ENCODE peak calls at places on chromosome 10, in eight cellular contexts. S is heart left ventricle, E is right cardiac atrium, F is SK-N-SH, K is gastrocnemius medialis, U is HepG2, Y is uterus, V is tibial nerve. D is an unnamed sample.

GRCh38 chr10:67017218-67017617 is 91.4 kb downstream of the LRRTM3 start:
- DNase-seq in S (no peak), E (no peak), F (no peak), K (no peak), U (no peak), Y (no peak), V (no peak), D (no peak)

GRCh38 chr10:72334196-72334831 is 20.4 kb downstream of the DNAJB12 start:
- DNase-seq in S (no peak), E (peak), F (peak), K (peak), U (no peak), Y (no peak), V (no peak), D (no peak)

GRCh38 chr10:17716161-17716560 is 35.8 kb upstream of the TMEM236 start:
- DNase-seq in S (no peak), E (no peak), F (no peak), K (no peak), U (no peak), Y (no peak), V (no peak), D (no peak)

GRCh38 chr10:103715430-103715829 is 139.9 kb downstream of the SH3PXD2A start:
- DNase-seq in S (no peak), E (peak), F (no peak), K (no peak), U (peak), Y (no peak), V (no peak), D (no peak)

GRCh38 chr10:132685121-132685891 is 100.6 kb downstream of the NKX6-2 start:
- DNase-seq in S (peak), E (peak), F (no peak), K (peak), U (peak), Y (no peak), V (peak), D (peak)

GRCh38 chr10:114709966-114710365 is 51.9 kb upstream of the ABLIM1 start:
- DNase-seq in S (no peak), E (no peak), F (no peak), K (no peak), U (no peak), Y (no peak), V (no peak), D (no peak)

GRCh38 chr10:3825244-3825643 is 40.2 kb upstream of the KLF6 start:
- DNase-seq in S (no peak), E (no peak), F (no peak), K (peak), U (peak), Y (no peak), V (no peak), D (no peak)

GRCh38 chr10:15715619-15716227 is 4.0 kb downstream of the ITGA8 start:
- DNase-seq in S (no peak), E (no peak), F (peak), K (no peak), U (no peak), Y (no peak), V (no peak), D (no peak)

GRCh38 chr10:132611986-132612385 is 74.4 kb downstream of the INPP5A start:
- DNase-seq in S (no peak), E (no peak), F (peak), K (no peak), U (no peak), Y (no peak), V (no peak), D (no peak)

GRCh38 chr10:5585517-5586222 is 60.9 kb downstream of the CALML3 start:
- DNase-seq in S (no peak), E (no peak), F (no peak), K (no peak), U (peak), Y (no peak), V (no peak), D (no peak)

GRCh38 chr10:3850999-3851937 is 66.3 kb upstream of the KLF6 start:
- DNase-seq in S (no peak), E (no peak), F (no peak), K (no peak), U (peak), Y (no peak), V (peak), D (no peak)

GRCh38 chr10:21174670-21175495 is 277.8 kb upstream of the NEBL start:
- DNase-seq in S (no peak), E (no peak), F (no peak), K (no peak), U (no peak), Y (no peak), V (no peak), D (no peak)

GRCh38 chr10:77082601-77083252 is 554.9 kb downstream of the KCNMA1 start:
- DNase-seq in S (no peak), E (no peak), F (no peak), K (no peak), U (no peak), Y (no peak), V (no peak), D (no peak)

GRCh38 chr10:77041636-77042258 is 595.9 kb downstream of the KCNMA1 start:
- DNase-seq in S (no peak), E (no peak), F (peak), K (no peak), U (no peak), Y (no peak), V (no peak), D (peak)

GRCh38 chr10:20399789-20400188 is 497.3 kb downstream of the NEBL start:
- DNase-seq in S (no peak), E (no peak), F (peak), K (no peak), U (no peak), Y (no peak), V (no peak), D (no peak)

GRCh38 chr10:14923972-14924371 is 29.9 kb downstream of the DCLRE1C start:
- DNase-seq in S (no peak), E (no peak), F (no peak), K (no peak), U (no peak), Y (no peak), V (no peak), D (no peak)

GRCh38 chr10:112491144-112491543 is 44.1 kb downstream of the VTI1A start:
- DNase-seq in S (no peak), E (no peak), F (no peak), K (no peak), U (no peak), Y (no peak), V (no peak), D (no peak)

GRCh38 chr10:127210936-127211335 is 14.5 kb upstream of the INSYN2A start:
- DNase-seq in S (no peak), E (no peak), F (no peak), K (no peak), U (no peak), Y (no peak), V (no peak), D (no peak)

GRCh38 chr10:83536426-83536825 is 602.9 kb upstream of the GHITM start:
- DNase-seq in S (no peak), E (no peak), F (no peak), K (no peak), U (no peak), Y (no peak), V (no peak), D (no peak)

GRCh38 chr10:115171392-115171960 is 78.3 kb downstream of the ATRNL1 start:
- DNase-seq in S (no peak), E (no peak), F (peak), K (no peak), U (no peak), Y (no peak), V (no peak), D (no peak)

GRCh38 chr10:78377362-78377761 is 343.7 kb downstream of the RPS24 start:
- DNase-seq in S (no peak), E (no peak), F (no peak), K (no peak), U (no peak), Y (no peak), V (no peak), D (no peak)

GRCh38 chr10:13831711-13832110 is 244.9 kb downstream of the PRPF18 start:
- DNase-seq in S (no peak), E (no peak), F (no peak), K (no peak), U (no peak), Y (no peak), V (no peak), D (no peak)

GRCh38 chr10:130137659-130138478 is 1.7 kb downstream of the GLRX3 start:
- DNase-seq in S (no peak), E (no peak), F (no peak), K (no peak), U (no peak), Y (no peak), V (no peak), D (no peak)

GRCh38 chr10:130137077-130137448 is 872 bp downstream of the GLRX3 start:
- DNase-seq in S (no peak), E (no peak), F (peak), K (no peak), U (peak), Y (no peak), V (no peak), D (no peak)

GRCh38 chr10:130136214-130137076 is at the start of gene GLRX3:
- DNase-seq in S (peak), E (peak), F (peak), K (peak), U (peak), Y (peak), V (peak), D (peak)

GRCh38 chr10:130140425-130140824 is 4.2 kb downstream of the GLRX3 start:
- DNase-seq in S (no peak), E (no peak), F (no peak), K (no peak), U (no peak), Y (no peak), V (no peak), D (no peak)

GRCh38 chr10:130138479-130138866 is 2.3 kb downstream of the GLRX3 start:
- DNase-seq in S (no peak), E (no peak), F (no peak), K (no peak), U (peak), Y (no peak), V (no peak), D (no peak)
- H3K27ac ChIP-seq in S (no peak), E (no peak), F (no peak), K (peak), U (peak), Y (no peak), V (no peak), D (no peak)

GRCh38 chr10:94363251-94363565 is 469 bp upstream of the NOC3L start:
- DNase-seq in S (no peak), E (no peak), F (no peak), K (no peak), U (no peak), Y (no peak), V (no peak), D (no peak)

GRCh38 chr10:94362360-94363250 is at the start of gene NOC3L:
- DNase-seq in S (peak), E (peak), F (peak), K (peak), U (peak), Y (peak), V (peak), D (peak)

GRCh38 chr10:94364480-94364879 is 1.7 kb upstream of the NOC3L start:
- DNase-seq in S (no peak), E (no peak), F (no peak), K (no peak), U (no peak), Y (no peak), V (no peak), D (no peak)

GRCh38 chr10:94358480-94358879 is 4.3 kb downstream of the NOC3L start:
- DNase-seq in S (no peak), E (no peak), F (no peak), K (no peak), U (peak), Y (no peak), V (no peak), D (no peak)

GRCh38 chr10:94361161-94361794 is 1.5 kb downstream of the NOC3L start:
- DNase-seq in S (no peak), E (no peak), F (peak), K (peak), U (peak), Y (no peak), V (peak), D (no peak)
- H3K27ac ChIP-seq in S (no peak), E (no peak), F (no peak), K (no peak), U (no peak), Y (no peak), V (no peak), D (no peak)

DNA sequence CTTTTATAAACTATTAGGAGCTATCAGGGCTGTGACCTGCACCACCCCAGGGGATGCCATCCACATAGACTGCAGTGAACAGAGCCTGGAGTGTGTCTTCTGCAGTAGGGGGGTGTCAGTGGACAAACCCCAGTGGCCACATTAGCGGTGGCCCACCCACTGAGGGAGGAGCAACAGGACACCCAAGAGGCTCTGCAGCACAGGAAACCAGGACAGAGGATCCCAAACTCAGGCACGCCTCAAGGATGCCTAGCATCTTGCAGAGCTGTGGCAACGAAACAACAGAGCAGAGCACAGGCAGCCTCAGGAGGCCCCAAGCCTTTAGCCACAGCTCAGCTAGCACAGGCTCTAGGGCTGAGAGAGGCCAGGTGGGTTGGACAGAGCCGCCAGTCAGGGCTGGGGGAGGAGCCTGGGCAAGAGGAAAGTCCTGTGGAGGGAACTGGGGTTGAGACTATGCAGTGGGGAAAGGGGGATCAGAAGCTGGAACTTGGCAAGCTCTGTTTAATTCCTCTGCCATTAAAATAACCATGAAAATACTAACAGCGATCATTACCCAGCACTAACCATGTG is 53.8 kb downstream of the GRID1 start:
- DNase-seq in S (no peak), E (no peak), F (no peak), K (no peak), U (no peak), Y (no peak), V (no peak), D (no peak)
- H3K27ac ChIP-seq in S (no peak), E (no peak), F (no peak), K (no peak), U (no peak), Y (no peak), V (no peak), D (peak)

GRCh38 chr10:117342638-117343037 is 32.6 kb downstream of the PDZD8 start:
- DNase-seq in S (no peak), E (no peak), F (no peak), K (no peak), U (no peak), Y (no peak), V (no peak), D (no peak)
- H3K27ac ChIP-seq in S (no peak), E (no peak), F (no peak), K (no peak), U (no peak), Y (no peak), V (no peak), D (no peak)

DNA sequence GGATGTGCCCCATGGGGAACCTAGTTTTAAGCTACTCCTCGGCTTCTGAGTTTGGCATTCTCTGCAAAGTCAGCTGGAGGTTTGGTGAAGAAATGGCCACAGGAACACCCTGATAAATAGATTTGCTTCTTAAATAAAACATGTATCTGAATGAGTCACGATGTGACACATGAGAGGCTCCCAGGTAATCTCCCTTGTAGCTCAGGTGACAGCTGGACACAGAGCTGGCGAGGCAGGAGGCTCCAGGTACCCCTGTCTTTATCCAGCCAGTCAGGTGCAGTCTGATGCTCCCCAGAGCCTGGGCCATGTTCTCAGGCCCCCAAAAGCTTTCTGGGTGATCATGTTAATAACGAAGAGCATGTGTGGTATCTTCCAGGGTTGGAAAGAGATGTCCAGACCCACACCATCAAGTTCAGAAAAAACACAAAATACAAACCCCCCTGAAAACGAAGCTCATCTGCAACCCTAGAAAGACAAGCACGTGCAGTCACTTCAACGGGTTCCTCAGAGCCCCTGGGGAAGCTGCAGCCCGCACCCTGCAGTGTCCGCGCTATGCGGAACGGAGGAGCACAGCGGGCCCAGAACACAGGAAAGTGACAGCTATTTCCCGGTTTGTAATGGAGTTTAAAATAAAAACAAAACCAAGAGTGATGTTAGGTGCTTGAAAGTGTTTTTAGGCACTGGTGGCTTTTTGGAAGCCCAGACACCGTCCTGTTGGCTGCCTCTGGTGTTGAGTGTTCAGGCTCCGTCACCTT is 69.4 kb downstream of the ZRANB1 start:
- DNase-seq in S (no peak), E (peak), F (no peak), K (peak), U (no peak), Y (no peak), V (no peak), D (no peak)
- H3K27ac ChIP-seq in S (peak), E (peak), F (peak), K (peak), U (no peak), Y (peak), V (peak), D (no peak)

GRCh38 chr10:95660283-95660682 is 3.8 kb upstream of the ALDH18A1 start:
- DNase-seq in S (no peak), E (no peak), F (no peak), K (no peak), U (no peak), Y (no peak), V (no peak), D (no peak)

GRCh38 chr10:95655571-95656290 is 780 bp downstream of the ALDH18A1 start:
- DNase-seq in S (no peak), E (no peak), F (peak), K (peak), U (peak), Y (no peak), V (peak), D (no peak)

GRCh38 chr10:95653895-95654294 is 2.6 kb downstream of the ALDH18A1 start:
- DNase-seq in S (no peak), E (no peak), F (no peak), K (no peak), U (no peak), Y (no peak), V (no peak), D (no peak)

GRCh38 chr10:95656291-95657164 is at the start of gene ALDH18A1:
- DNase-seq in S (peak), E (peak), F (peak), K (peak), U (peak), Y (peak), V (peak), D (peak)

DNA sequence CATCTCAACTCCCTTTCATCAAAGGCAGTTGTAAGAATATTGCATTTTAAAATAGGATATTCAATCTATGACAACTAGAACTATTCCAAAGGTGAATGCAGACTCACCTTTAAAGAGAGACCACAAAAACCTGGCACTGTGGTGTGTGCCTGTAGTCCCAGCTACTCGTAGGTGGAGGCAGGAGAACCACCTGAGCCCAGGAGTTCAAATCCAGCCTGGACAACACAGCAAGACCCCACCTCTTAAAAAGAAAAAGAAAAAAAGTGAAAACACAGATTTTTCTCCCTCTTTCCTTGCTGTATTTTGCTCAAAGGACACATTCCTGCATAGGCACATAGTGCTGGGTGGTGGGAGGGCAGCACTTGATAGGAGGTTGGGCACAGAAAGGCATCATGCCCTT is 739 bp upstream of the ALDH18A1 start:
- DNase-seq in S (no peak), E (no peak), F (no peak), K (no peak), U (no peak), Y (no peak), V (no peak), D (no peak)
- H3K27ac ChIP-seq in S (peak), E (no peak), F (peak), K (no peak), U (peak), Y (no peak), V (no peak), D (no peak)

D was measured in caudate nucleus.